ENCODE peak calls at places on chromosomes 2 and 18, in nine cellular contexts. J, Y, O, N, F, U, E, L and X are unnamed samples.

GRCh38 chr2:216878072-216878471 is 18.2 kb upstream of the TNP1 start:
- DNase-seq in J (no peak), Y (no peak), O (no peak), N (no peak), F (no peak), U (no peak), E (no peak), L (no peak), X (no peak)

GRCh38 chr2:218291318-218291933 is 877 bp downstream of the TMBIM1 start:
- DNase-seq in J (no peak), Y (peak; percentile 41), O (peak; percentile 51), N (peak; percentile 63), F (peak; percentile 31), U (no peak), E (no peak), L (no peak), X (no peak)

GRCh38 chr18:9695605-9696004 is 12.5 kb upstream of the RAB31 start:
- DNase-seq in J (no peak), Y (no peak), O (no peak), N (no peak), F (no peak), U (no peak), E (no peak), L (no peak), X (no peak)

GRCh38 chr2:172091626-172092566 is 6.6 kb downstream of the DLX1 start:
- DNase-seq in J (no peak), Y (no peak), O (no peak), N (no peak), F (no peak), U (no peak), E (peak; percentile 15), L (no peak), X (no peak)

GRCh38 chr2:197804758-197805597 is 585 bp downstream of the PLCL1 start:
- DNase-seq in J (peak; percentile 65), Y (peak; percentile 14), O (peak; percentile 45), N (peak; percentile 77), F (peak; percentile 6), U (no peak), E (peak; percentile 57), L (no peak), X (no peak)

GRCh38 chr2:66201242-66201641 is 233.7 kb upstream of the MEIS1 start:
- DNase-seq in J (no peak), Y (no peak), O (no peak), N (no peak), F (no peak), U (no peak), E (peak; percentile 12), L (no peak), X (no peak)

GRCh38 chr18:35458271-35458670 is 39.5 kb downstream of the INO80C start:
- DNase-seq in J (no peak), Y (no peak), O (no peak), N (no peak), F (no peak), U (no peak), E (no peak), L (no peak), X (no peak)

GRCh38 chr2:201816674-201817073 is 10.3 kb downstream of the CDK15 start:
- DNase-seq in J (no peak), Y (no peak), O (no peak), N (no peak), F (no peak), U (no peak), E (no peak), L (no peak), X (no peak)

DNA sequence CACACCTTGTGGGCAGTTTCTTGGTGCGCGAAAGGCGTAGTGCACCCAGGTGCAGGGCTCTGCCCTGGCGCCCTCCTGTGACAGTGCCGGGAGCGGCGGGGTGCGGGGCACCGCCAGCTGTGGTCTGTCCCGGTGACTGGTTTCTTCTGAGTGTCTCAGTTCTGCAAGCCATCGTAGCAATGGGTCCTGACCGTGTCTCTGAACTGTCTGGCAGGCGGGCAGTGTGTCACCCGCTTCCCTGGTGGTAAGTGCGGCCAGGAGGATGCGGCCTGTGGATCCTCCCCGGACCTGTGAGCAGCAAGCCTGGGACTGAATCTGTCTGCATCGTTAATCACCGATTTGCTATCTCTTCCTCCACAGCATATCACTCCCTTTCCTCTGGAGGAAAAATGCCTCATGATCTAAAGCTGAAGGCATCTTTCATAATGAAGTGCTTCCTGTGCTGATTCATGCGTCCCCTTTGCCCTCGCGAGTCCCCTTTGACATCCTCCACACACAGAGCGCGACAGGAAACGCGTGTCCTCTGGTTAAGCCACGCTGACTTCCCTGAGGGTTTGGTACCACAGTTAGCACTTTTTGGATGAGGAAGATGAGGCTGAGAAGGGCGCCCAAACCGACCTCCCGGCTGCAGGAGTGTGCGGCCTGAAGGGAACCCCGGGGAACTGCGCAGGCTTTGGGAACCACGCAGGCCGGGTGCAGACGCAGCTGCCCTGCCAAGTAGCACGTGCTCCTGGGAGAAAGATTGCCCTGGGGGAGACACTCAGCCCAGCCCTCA is 416.0 kb upstream of the HS6ST1 start:
- DNase-seq in J (peak; percentile 78), Y (peak; percentile 68), O (peak; percentile 65), N (no peak), F (peak; percentile 29), U (peak; percentile 57), E (peak; percentile 61), L (no peak), X (no peak)
- H3K27ac ChIP-seq in J (no peak overlapping the region), Y (peak overlapping the region; percentile 15), O (no peak overlapping the region), N (no peak overlapping the region), F (no peak overlapping the region), U (no peak overlapping the region), E (no peak overlapping the region), L (no peak overlapping the region), X (no peak overlapping the region)

DNA sequence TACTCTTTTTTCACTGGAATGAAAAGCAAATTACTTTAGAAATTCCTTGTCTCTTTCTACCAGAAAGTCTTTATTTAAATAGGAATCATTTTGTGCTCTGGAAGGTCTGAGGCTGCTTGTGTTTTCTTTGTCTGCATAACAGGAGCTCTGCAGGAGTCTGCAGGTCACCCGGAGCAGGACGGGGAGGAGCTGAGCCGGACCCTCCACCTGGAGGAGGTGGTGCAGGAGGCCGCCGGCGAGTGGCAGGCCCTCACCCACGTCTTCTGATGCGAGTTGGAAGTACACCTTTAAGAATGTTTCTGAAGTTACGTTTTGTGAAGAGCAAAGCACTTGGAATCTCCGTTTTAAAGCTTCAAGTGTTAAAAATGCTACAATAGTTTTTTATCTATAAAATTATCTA is 145.7 kb downstream of the ZNF236 start:
- DNase-seq in J (no peak), Y (no peak), O (no peak), N (no peak), F (no peak), U (no peak), E (peak; percentile 88), L (no peak), X (no peak)
- H3K27ac ChIP-seq in J (no peak overlapping the region), Y (no peak overlapping the region), O (no peak overlapping the region), N (no peak overlapping the region), F (no peak overlapping the region), U (no peak overlapping the region), E (peak overlapping the region; percentile 92), L (no peak overlapping the region), X (no peak overlapping the region)

DNA sequence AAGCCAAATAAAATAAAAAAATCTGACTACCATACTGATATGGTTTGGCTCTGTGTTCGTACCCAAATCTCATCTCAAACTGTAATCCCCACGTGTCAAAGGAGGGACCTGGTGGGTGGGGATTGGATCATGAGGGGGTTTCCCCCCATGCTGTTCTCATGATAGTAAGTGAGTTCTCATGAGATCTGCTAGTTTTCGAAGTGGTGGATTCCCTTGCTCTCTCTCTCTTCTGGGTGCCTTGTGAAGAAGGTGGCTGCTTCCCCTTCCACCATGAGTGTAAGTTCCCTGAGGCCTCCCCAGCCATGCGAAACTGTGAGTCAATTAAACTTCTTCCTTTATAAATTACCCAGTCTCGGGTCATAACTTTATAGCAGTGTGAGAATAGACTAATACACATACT is 123.8 kb upstream of the WDSUB1 start:
- DNase-seq in J (no peak), Y (no peak), O (no peak), N (no peak), F (no peak), U (no peak), E (no peak), L (no peak), X (no peak)
- H3K27ac ChIP-seq in J (no peak overlapping the region), Y (no peak overlapping the region), O (no peak overlapping the region), N (no peak overlapping the region), F (no peak overlapping the region), U (no peak overlapping the region), E (no peak overlapping the region), L (no peak overlapping the region), X (no peak overlapping the region)

GRCh38 chr2:11685906-11686470 is 16.0 kb upstream of the NTSR2 start:
- DNase-seq in J (no peak), Y (no peak), O (no peak), N (peak; percentile 48), F (no peak), U (no peak), E (no peak), L (no peak), X (no peak)

GRCh38 chr2:11691071-11691660 is 21.2 kb upstream of the NTSR2 start:
- DNase-seq in J (no peak), Y (no peak), O (no peak), N (peak; percentile 31), F (no peak), U (no peak), E (no peak), L (no peak), X (no peak)

GRCh38 chr2:11688222-11689069 is 18.5 kb upstream of the NTSR2 start:
- DNase-seq in J (peak; percentile 87), Y (peak; percentile 81), O (peak; percentile 86), N (peak; percentile 89), F (peak; percentile 65), U (peak; percentile 84), E (peak; percentile 91), L (peak; percentile 50), X (peak; percentile 79)

GRCh38 chr2:11684894-11685460 is 15.0 kb upstream of the NTSR2 start:
- DNase-seq in J (no peak), Y (no peak), O (no peak), N (no peak), F (no peak), U (no peak), E (no peak), L (no peak), X (no peak)

DNA sequence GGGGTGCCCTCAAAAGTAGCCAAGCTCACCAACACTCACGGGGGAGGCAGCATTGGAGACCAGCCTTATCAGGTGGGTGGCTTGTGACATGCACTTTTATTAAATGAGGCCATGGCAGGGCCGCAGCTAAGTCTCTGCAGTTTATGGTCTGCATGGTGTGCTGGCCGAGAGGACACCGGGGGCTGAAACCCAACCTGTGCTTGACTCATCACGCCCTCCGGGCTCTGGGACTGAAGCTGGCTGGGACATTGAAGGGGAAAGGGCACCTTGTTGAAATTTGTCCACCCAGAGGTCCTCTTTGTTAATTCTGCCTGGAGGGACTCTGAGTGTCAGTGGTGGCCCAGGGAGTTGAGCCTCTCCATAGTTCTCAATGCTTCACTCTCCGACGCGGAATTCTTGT is 17.7 kb upstream of the NTSR2 start:
- DNase-seq in J (no peak), Y (no peak), O (no peak), N (no peak), F (no peak), U (no peak), E (no peak), L (no peak), X (no peak)
- H3K27ac ChIP-seq in J (no peak overlapping the region), Y (no peak overlapping the region), O (no peak overlapping the region), N (no peak overlapping the region), F (no peak overlapping the region), U (no peak overlapping the region), E (no peak overlapping the region), L (no peak overlapping the region), X (peak overlapping the region; percentile 52)

DNA sequence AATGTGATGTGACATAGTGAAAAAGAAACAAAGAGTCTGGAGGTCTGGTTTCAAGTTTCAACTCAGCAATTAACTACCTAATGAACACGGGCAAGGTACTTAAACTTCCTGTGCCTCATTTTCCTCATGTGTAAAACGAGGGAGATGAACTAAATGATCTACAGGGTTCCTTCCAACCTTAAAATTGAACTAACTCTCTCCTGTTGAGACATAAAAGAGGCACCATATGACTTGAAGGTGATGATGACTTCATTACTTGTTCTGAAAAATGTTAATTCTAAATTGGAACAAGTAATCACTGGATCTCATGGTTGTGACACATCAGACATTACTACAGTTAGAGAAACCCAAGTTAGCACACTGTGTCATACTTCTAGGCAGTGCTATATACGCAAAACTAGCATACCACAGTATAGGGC is 8.9 kb upstream of the REL start:
- DNase-seq in J (no peak), Y (no peak), O (no peak), N (no peak), F (peak; percentile 4), U (no peak), E (no peak), L (no peak), X (no peak)
- H3K27ac ChIP-seq in J (no peak overlapping the region), Y (no peak overlapping the region), O (no peak overlapping the region), N (no peak overlapping the region), F (no peak overlapping the region), U (no peak overlapping the region), E (no peak overlapping the region), L (no peak overlapping the region), X (no peak overlapping the region)